ENCODE peak calls at places on chromosomes 3 and 15, in ten cellular contexts. H, Q, I, Y, R, K, W, E, T and G are unnamed samples.

GRCh38 chr3:197528190-197528589 is 27.6 kb downstream of the BDH1 start:
- DNase-seq in R (no peak), K (no peak), Q (no peak), I (no peak), W (peak), Y (no peak), E (no peak), T (no peak), H (no peak), G (no peak)

GRCh38 chr3:53941174-53941573 is 49.5 kb upstream of the SELENOK start:
- DNase-seq in E (no peak), K (no peak), R (no peak), Q (no peak), Y (no peak), H (no peak), W (no peak), I (no peak), T (no peak), G (no peak)

GRCh38 chr3:151766454-151766853 is 32.7 kb downstream of the AADACL2 start:
- DNase-seq in I (no peak), W (no peak), K (no peak), E (no peak), Q (no peak), Y (no peak), R (no peak), H (no peak), T (no peak), G (no peak)

GRCh38 chr3:22942988-22943387 is 260.1 kb upstream of the UBE2E2 start:
- DNase-seq in H (no peak), R (no peak), I (no peak), T (no peak), E (no peak), K (no peak), W (no peak), Y (no peak), Q (no peak), G (no peak)

GRCh38 chr3:146577662-146578061 is 27.5 kb downstream of the PLSCR5 start:
- DNase-seq in I (no peak), R (no peak), Q (no peak), H (peak), W (no peak), Y (peak), T (peak), K (no peak), E (no peak), G (no peak)

GRCh38 chr3:184532940-184533732 is 28.4 kb upstream of the EPHB3 start:
- DNase-seq in W (no peak), K (no peak), T (no peak), H (no peak), I (no peak), R (no peak), Y (no peak), Q (no peak), E (no peak), G (peak)

GRCh38 chr3:134052370-134052769 is 22.6 kb upstream of the SLCO2A1 start:
- DNase-seq in E (peak), W (peak), I (no peak), T (no peak), H (no peak), K (peak), R (peak), Y (no peak), Q (no peak), G (peak)

GRCh38 chr15:69478259-69478687 is 25.7 kb downstream of the RPLP1 start:
- DNase-seq in Y (no peak), K (no peak), H (peak), W (peak), Q (no peak), I (peak), E (peak), R (peak), T (peak), G (peak)

GRCh38 chr3:154334973-154335420 is 10.7 kb upstream of the DHX36 start:
- DNase-seq in W (no peak), K (no peak), H (peak), Q (no peak), R (no peak), Y (peak), I (no peak), T (peak), E (no peak), G (no peak)

GRCh38 chr3:157786216-157786615 is 283.0 kb upstream of the VEPH1 start:
- DNase-seq in K (no peak), Y (no peak), Q (no peak), W (no peak), H (no peak), T (no peak), I (no peak), E (no peak), R (no peak), G (no peak)

GRCh38 chr3:67647390-67647878 is 7.0 kb downstream of the SUCLG2 start:
- DNase-seq in H (no peak), W (no peak), E (no peak), K (no peak), R (peak), I (peak), Q (no peak), Y (no peak), T (no peak), G (no peak)

GRCh38 chr3:170907519-170908234 is 760 bp downstream of the EIF5A2 start:
- DNase-seq in Q (no peak), H (no peak), W (peak), K (peak), E (peak), Y (peak), R (no peak), T (no peak), I (no peak), G (no peak)

GRCh38 chr3:188662214-188662613 is 508.3 kb downstream of the LPP start:
- DNase-seq in Y (no peak), H (no peak), I (no peak), E (no peak), T (no peak), Q (no peak), K (no peak), W (no peak), R (no peak), G (no peak)

GRCh38 chr3:76051145-76051544 is 265.8 kb upstream of the ZNF717 start:
- DNase-seq in Q (no peak), I (no peak), Y (no peak), K (no peak), T (no peak), E (no peak), R (no peak), H (no peak), W (no peak), G (no peak)

GRCh38 chr3:141303481-141304223 is 64.7 kb upstream of the ZBTB38 start:
- DNase-seq in Y (peak), E (no peak), K (peak), W (no peak), Q (no peak), I (no peak), R (no peak), T (peak), H (peak), G (no peak)

GRCh38 chr3:71652786-71653419 is 69.4 kb upstream of the FOXP1 start:
- DNase-seq in Y (no peak), T (peak), I (peak), Q (no peak), H (peak), E (no peak), K (no peak), W (no peak), R (no peak), G (no peak)

GRCh38 chr15:41866263-41866703 is 27.6 kb downstream of the SPTBN5 start:
- DNase-seq in E (no peak), H (no peak), R (no peak), W (no peak), Y (no peak), K (no peak), I (no peak), Q (no peak), T (no peak), G (no peak)

GRCh38 chr3:194990454-194991337 is 280.3 kb downstream of the XXYLT1 start:
- DNase-seq in T (no peak), Q (no peak), I (no peak), R (no peak), W (no peak), Y (no peak), E (no peak), K (peak), H (no peak), G (peak)

GRCh38 chr3:69120879-69121464 is 1.4 kb downstream of the LMOD3 start:
- DNase-seq in E (no peak), K (peak), Q (peak), Y (peak), I (peak), H (peak), T (peak), R (no peak), W (no peak), G (peak)

GRCh38 chr3:131596884-131597283 is 94.1 kb upstream of the MRPL3 start:
- DNase-seq in W (no peak), Q (no peak), E (no peak), T (no peak), Y (no peak), H (no peak), K (no peak), R (no peak), I (no peak), G (no peak)

GRCh38 chr3:81666502-81667121 is 94.8 kb downstream of the GBE1 start:
- DNase-seq in K (no peak), Q (no peak), R (no peak), E (no peak), I (no peak), Y (no peak), H (peak), W (no peak), T (no peak), G (no peak)

GRCh38 chr3:119965692-119966091 is 128.6 kb downstream of the GSK3B start:
- DNase-seq in E (no peak), R (no peak), I (no peak), T (no peak), W (no peak), Y (no peak), K (no peak), Q (no peak), H (no peak), G (no peak)

GRCh38 chr3:59388555-59389280 is 338.9 kb upstream of the CFAP20DC start:
- DNase-seq in Y (no peak), H (no peak), R (no peak), K (no peak), W (no peak), E (no peak), I (no peak), Q (no peak), T (no peak), G (no peak)

GRCh38 chr15:100880139-100880896 is 687 bp downstream of the ALDH1A3 start:
- DNase-seq in E (peak), W (no peak), Y (no peak), H (no peak), K (no peak), R (peak), Q (no peak), T (no peak), I (no peak), G (no peak)

GRCh38 chr3:145864336-145864735 is 296.6 kb downstream of the PLOD2 start:
- DNase-seq in T (no peak), E (no peak), I (no peak), H (no peak), K (no peak), W (no peak), R (no peak), Q (no peak), Y (no peak), G (no peak)

GRCh38 chr3:127141921-127142730 is 50.8 kb upstream of the PRR23E start:
- DNase-seq in W (peak), I (no peak), E (no peak), K (peak), Q (no peak), T (peak), Y (no peak), H (peak), R (no peak), G (peak)

GRCh38 chr15:73120269-73120668 is 68.0 kb downstream of the NEO1 start:
- DNase-seq in H (no peak), K (no peak), W (no peak), Y (no peak), T (no peak), R (no peak), Q (no peak), E (no peak), I (no peak), G (no peak)

GRCh38 chr3:130925628-130926027 is 31.7 kb downstream of the ATP2C1 start:
- DNase-seq in R (peak), W (no peak), H (no peak), T (no peak), K (no peak), Q (no peak), E (no peak), I (no peak), Y (no peak), G (no peak)

GRCh38 chr15:31456329-31457060 is 129.9 kb downstream of the KLF13 start:
- DNase-seq in H (no peak), K (peak), R (peak), Y (no peak), I (no peak), T (no peak), W (peak), Q (no peak), E (no peak), G (peak)